ENCODE peak calls at places on chromosome 21, in five cellular contexts. One of them, this sample, is unnamed.

GRCh38 chr21:32770514-32771133 is 931 bp downstream of the PAXBP1 start:
- DNase-seq in mesenchymal stem cell: peak
- DNase-seq in neuronal stem cell: peak
- DNase-seq in H9: no peak
- DNase-seq in trophoblast cell: peak
- DNase-seq in this sample: no peak

GRCh38 chr21:42818328-42818749 is 61.0 kb downstream of the WDR4 start:
- DNase-seq in mesenchymal stem cell: peak
- DNase-seq in neuronal stem cell: no peak
- DNase-seq in H9: peak
- DNase-seq in trophoblast cell: peak
- DNase-seq in this sample: no peak

GRCh38 chr21:31570824-31571425 is 88.6 kb upstream of the SOD1 start:
- DNase-seq in mesenchymal stem cell: no peak
- DNase-seq in neuronal stem cell: no peak
- DNase-seq in H9: no peak
- DNase-seq in trophoblast cell: peak
- DNase-seq in this sample: no peak

GRCh38 chr21:42158846-42159245 is 60.1 kb upstream of the ABCG1 start:
- DNase-seq in mesenchymal stem cell: no peak
- DNase-seq in neuronal stem cell: no peak
- DNase-seq in H9: no peak
- DNase-seq in trophoblast cell: no peak
- DNase-seq in this sample: no peak

GRCh38 chr21:31426235-31426797 is 82.3 kb upstream of the TIAM1 start:
- DNase-seq in mesenchymal stem cell: no peak
- DNase-seq in neuronal stem cell: no peak
- DNase-seq in H9: no peak
- DNase-seq in trophoblast cell: no peak
- DNase-seq in this sample: no peak

GRCh38 chr21:31326478-31327247 is 17.4 kb downstream of the TIAM1 start:
- DNase-seq in mesenchymal stem cell: no peak
- DNase-seq in neuronal stem cell: no peak
- DNase-seq in H9: no peak
- DNase-seq in trophoblast cell: no peak
- DNase-seq in this sample: no peak

GRCh38 chr21:42614391-42614790 is 39.0 kb upstream of the PDE9A start:
- DNase-seq in mesenchymal stem cell: no peak
- DNase-seq in neuronal stem cell: no peak
- DNase-seq in H9: no peak
- DNase-seq in trophoblast cell: no peak
- DNase-seq in this sample: no peak

GRCh38 chr21:15706686-15707085 is 23.1 kb upstream of the USP25 start:
- DNase-seq in mesenchymal stem cell: peak
- DNase-seq in neuronal stem cell: no peak
- DNase-seq in H9: no peak
- DNase-seq in trophoblast cell: peak
- DNase-seq in this sample: no peak

GRCh38 chr21:31337991-31338891 is 5.8 kb downstream of the TIAM1 start:
- DNase-seq in mesenchymal stem cell: peak
- DNase-seq in neuronal stem cell: no peak
- DNase-seq in H9: no peak
- DNase-seq in trophoblast cell: peak
- DNase-seq in this sample: no peak

GRCh38 chr21:15837603-15838002 is 107.8 kb downstream of the USP25 start:
- DNase-seq in mesenchymal stem cell: peak
- DNase-seq in neuronal stem cell: no peak
- DNase-seq in H9: no peak
- DNase-seq in trophoblast cell: peak
- DNase-seq in this sample: no peak

GRCh38 chr21:41854426-41854995 is 24.6 kb downstream of the PRDM15 start:
- DNase-seq in mesenchymal stem cell: no peak
- DNase-seq in neuronal stem cell: no peak
- DNase-seq in H9: no peak
- DNase-seq in trophoblast cell: no peak
- DNase-seq in this sample: no peak

GRCh38 chr21:31557421-31557955 is 102.0 kb upstream of the SOD1 start:
- DNase-seq in mesenchymal stem cell: no peak
- DNase-seq in neuronal stem cell: peak
- DNase-seq in H9: peak
- DNase-seq in trophoblast cell: peak
- DNase-seq in this sample: peak

GRCh38 chr21:26846036-26846931 is 1.1 kb upstream of the ADAMTS1 start:
- DNase-seq in mesenchymal stem cell: peak
- DNase-seq in neuronal stem cell: peak
- DNase-seq in H9: peak
- DNase-seq in trophoblast cell: peak
- DNase-seq in this sample: no peak

GRCh38 chr21:15638856-15639549 is 90.8 kb upstream of the USP25 start:
- DNase-seq in mesenchymal stem cell: no peak
- DNase-seq in neuronal stem cell: no peak
- DNase-seq in H9: no peak
- DNase-seq in trophoblast cell: peak
- DNase-seq in this sample: no peak

GRCh38 chr21:42317826-42318746 is 2.9 kb upstream of the TFF3 start:
- DNase-seq in mesenchymal stem cell: no peak
- DNase-seq in neuronal stem cell: no peak
- DNase-seq in H9: no peak
- DNase-seq in trophoblast cell: no peak
- DNase-seq in this sample: no peak

GRCh38 chr21:43727571-43728466 is 8.9 kb downstream of the PDXK start:
- DNase-seq in mesenchymal stem cell: peak
- DNase-seq in neuronal stem cell: no peak
- DNase-seq in H9: peak
- DNase-seq in trophoblast cell: peak
- DNase-seq in this sample: no peak

GRCh38 chr21:42844411-42845113 is 34.8 kb downstream of the WDR4 start:
- DNase-seq in mesenchymal stem cell: no peak
- DNase-seq in neuronal stem cell: no peak
- DNase-seq in H9: peak
- DNase-seq in trophoblast cell: no peak
- DNase-seq in this sample: no peak

GRCh38 chr21:33815153-33815707 is 100.4 kb downstream of the ATP5PO start:
- DNase-seq in mesenchymal stem cell: peak
- DNase-seq in neuronal stem cell: no peak
- DNase-seq in H9: no peak
- DNase-seq in trophoblast cell: no peak
- DNase-seq in this sample: no peak

GRCh38 chr21:43842742-43843141 is 22.3 kb upstream of the AGPAT3 start:
- DNase-seq in mesenchymal stem cell: peak
- DNase-seq in neuronal stem cell: no peak
- DNase-seq in H9: no peak
- DNase-seq in trophoblast cell: no peak
- DNase-seq in this sample: no peak

GRCh38 chr21:42626171-42626570 is 27.2 kb upstream of the PDE9A start:
- DNase-seq in mesenchymal stem cell: no peak
- DNase-seq in neuronal stem cell: no peak
- DNase-seq in H9: no peak
- DNase-seq in trophoblast cell: no peak
- DNase-seq in this sample: no peak

GRCh38 chr21:31973402-31973944 is 100.7 kb downstream of the HUNK start:
- DNase-seq in mesenchymal stem cell: no peak
- DNase-seq in neuronal stem cell: no peak
- DNase-seq in H9: no peak
- DNase-seq in trophoblast cell: no peak
- DNase-seq in this sample: no peak

GRCh38 chr21:43210454-43211084 is 41.8 kb downstream of the CRYAA start:
- DNase-seq in mesenchymal stem cell: no peak
- DNase-seq in neuronal stem cell: no peak
- DNase-seq in H9: no peak
- DNase-seq in trophoblast cell: no peak
- DNase-seq in this sample: no peak

GRCh38 chr21:18914570-18914969 is 511.0 kb upstream of the TMPRSS15 start:
- DNase-seq in mesenchymal stem cell: no peak
- DNase-seq in neuronal stem cell: no peak
- DNase-seq in H9: no peak
- DNase-seq in trophoblast cell: no peak
- DNase-seq in this sample: no peak
- H2BK12ac ChIP-seq in mesenchymal stem cell: no peak
- H2BK12ac ChIP-seq in neuronal stem cell: no peak
- H2BK12ac ChIP-seq in H9: no peak
- H2BK12ac ChIP-seq in trophoblast cell: no peak
- H2BK12ac ChIP-seq in this sample: no peak

GRCh38 chr21:45234906-45235305 is 52.8 kb downstream of the POFUT2 start:
- DNase-seq in mesenchymal stem cell: no peak
- DNase-seq in neuronal stem cell: no peak
- DNase-seq in H9: no peak
- DNase-seq in trophoblast cell: no peak
- DNase-seq in this sample: no peak
- H2BK12ac ChIP-seq in mesenchymal stem cell: no peak
- H2BK12ac ChIP-seq in neuronal stem cell: no peak
- H2BK12ac ChIP-seq in H9: no peak
- H2BK12ac ChIP-seq in trophoblast cell: no peak
- H2BK12ac ChIP-seq in this sample: no peak

GRCh38 chr21:40795313-40795712 is 51.6 kb downstream of the DSCAM start:
- DNase-seq in mesenchymal stem cell: no peak
- DNase-seq in neuronal stem cell: no peak
- DNase-seq in H9: no peak
- DNase-seq in trophoblast cell: no peak
- DNase-seq in this sample: no peak
- H2BK12ac ChIP-seq in mesenchymal stem cell: no peak
- H2BK12ac ChIP-seq in neuronal stem cell: no peak
- H2BK12ac ChIP-seq in H9: no peak
- H2BK12ac ChIP-seq in trophoblast cell: no peak
- H2BK12ac ChIP-seq in this sample: no peak

GRCh38 chr21:14418920-14419319 is 36.0 kb upstream of the HSPA13 start:
- DNase-seq in mesenchymal stem cell: no peak
- DNase-seq in neuronal stem cell: no peak
- DNase-seq in H9: no peak
- DNase-seq in trophoblast cell: no peak
- DNase-seq in this sample: no peak

GRCh38 chr21:14414932-14415508 is 32.1 kb upstream of the HSPA13 start:
- DNase-seq in mesenchymal stem cell: no peak
- DNase-seq in neuronal stem cell: no peak
- DNase-seq in H9: no peak
- DNase-seq in trophoblast cell: no peak
- DNase-seq in this sample: no peak
- H2BK12ac ChIP-seq in mesenchymal stem cell: no peak
- H2BK12ac ChIP-seq in neuronal stem cell: no peak
- H2BK12ac ChIP-seq in H9: no peak
- H2BK12ac ChIP-seq in trophoblast cell: no peak
- H2BK12ac ChIP-seq in this sample: no peak

DNA sequence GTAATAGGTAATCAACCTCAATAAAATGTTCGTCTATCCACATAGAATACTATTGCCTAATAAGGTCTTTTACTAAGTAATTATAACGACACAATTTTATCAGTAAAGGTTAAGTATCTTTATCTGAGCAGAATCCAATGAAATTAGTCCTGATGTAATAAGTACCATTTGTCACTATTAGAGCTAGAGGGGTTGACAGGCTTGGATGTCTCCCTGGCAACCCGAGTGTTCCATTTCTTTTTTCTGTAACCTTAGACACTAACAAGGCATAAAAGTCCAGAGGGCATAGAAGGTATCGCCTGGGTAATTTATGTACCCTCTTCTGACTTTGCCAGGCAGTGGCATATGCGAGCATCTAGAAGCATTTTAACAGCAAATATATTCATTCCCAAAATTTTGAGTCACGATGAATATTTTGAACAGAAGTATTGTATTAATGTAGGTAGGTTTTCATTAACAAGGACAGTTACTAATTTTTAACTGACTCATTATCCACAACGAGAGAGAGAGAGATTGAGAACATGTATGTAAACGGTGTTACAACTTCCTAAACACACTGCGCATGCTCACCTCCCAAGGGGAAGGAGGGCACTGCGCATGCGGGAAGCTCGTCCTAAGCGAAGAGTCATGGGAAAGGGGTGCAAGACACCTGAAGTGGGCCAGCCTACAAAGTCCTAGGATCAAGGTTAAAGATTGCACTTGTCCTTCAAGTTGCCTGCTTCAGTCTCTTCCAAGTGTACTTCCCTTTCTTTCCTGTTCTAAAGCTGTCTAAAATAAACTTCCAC is 423.9 kb downstream of the DSCAM start:
- DNase-seq in mesenchymal stem cell: no peak
- DNase-seq in neuronal stem cell: no peak
- DNase-seq in H9: no peak
- DNase-seq in trophoblast cell: peak
- DNase-seq in this sample: no peak
- H2BK12ac ChIP-seq in mesenchymal stem cell: no peak
- H2BK12ac ChIP-seq in neuronal stem cell: no peak
- H2BK12ac ChIP-seq in H9: no peak
- H2BK12ac ChIP-seq in trophoblast cell: no peak
- H2BK12ac ChIP-seq in this sample: no peak

DNA sequence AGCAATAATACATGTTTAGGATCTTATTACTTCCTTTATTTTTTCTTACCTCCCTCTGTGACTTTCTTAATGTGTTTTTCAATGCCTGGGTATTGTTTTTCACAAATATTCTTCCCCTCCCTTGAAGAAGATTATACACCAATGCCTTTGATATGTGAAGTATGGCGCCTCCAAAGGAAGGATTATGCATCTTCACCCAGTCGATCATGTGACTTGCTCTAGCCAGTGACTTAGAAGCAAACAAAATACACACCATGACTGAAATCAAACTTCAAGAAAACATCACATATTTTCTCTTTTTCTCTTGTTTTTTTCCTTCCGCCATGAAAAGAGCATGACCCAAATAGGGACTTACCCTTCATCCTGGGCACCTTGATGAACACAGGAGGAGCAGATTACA is 297.1 kb downstream of the NCAM2 start:
- DNase-seq in mesenchymal stem cell: no peak
- DNase-seq in neuronal stem cell: no peak
- DNase-seq in H9: no peak
- DNase-seq in trophoblast cell: no peak
- DNase-seq in this sample: no peak
- H2BK12ac ChIP-seq in mesenchymal stem cell: no peak
- H2BK12ac ChIP-seq in neuronal stem cell: no peak
- H2BK12ac ChIP-seq in H9: no peak
- H2BK12ac ChIP-seq in trophoblast cell: no peak
- H2BK12ac ChIP-seq in this sample: no peak

DNA sequence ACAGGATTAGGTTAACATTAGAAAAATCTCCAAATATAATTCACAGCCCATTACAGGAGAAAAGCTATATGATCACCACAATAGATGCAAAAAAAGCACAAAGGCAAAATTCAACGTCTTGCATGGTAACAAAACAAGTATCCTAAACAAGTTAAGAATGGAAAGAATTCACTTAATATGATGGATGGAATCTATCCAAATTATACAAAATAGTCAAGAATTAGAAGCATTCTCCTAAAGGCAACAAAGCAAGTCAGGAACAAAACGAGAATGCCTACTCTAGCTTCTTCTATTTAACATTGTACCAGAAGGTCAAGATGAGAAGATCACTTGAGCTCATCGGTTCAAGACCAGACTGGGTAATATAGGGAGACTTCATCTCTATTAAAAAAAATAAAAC is 442.8 kb downstream of the SETD4 start:
- DNase-seq in mesenchymal stem cell: no peak
- DNase-seq in neuronal stem cell: no peak
- DNase-seq in H9: no peak
- DNase-seq in trophoblast cell: peak
- DNase-seq in this sample: no peak
- H2BK12ac ChIP-seq in mesenchymal stem cell: no peak
- H2BK12ac ChIP-seq in neuronal stem cell: no peak
- H2BK12ac ChIP-seq in H9: no peak
- H2BK12ac ChIP-seq in trophoblast cell: no peak
- H2BK12ac ChIP-seq in this sample: no peak

This sample was measured in H1.